ENCODE peak calls at places on chromosomes 16 and 17, in six cellular contexts. F is fibroblast of lung, W is Caco-2, P is heart right ventricle, M is OCI-LY7, B is posterior vena cava. K is an unnamed sample.

GRCh38 chr17:28725660-28726395 is at the start of gene TLCD1:
- DNase-seq in M (peak), B (peak), P (peak), W (peak), F (peak), K (peak)

GRCh38 chr16:78642621-78643285 is 543.3 kb downstream of the WWOX start:
- DNase-seq in W (no peak), B (no peak), F (no peak), P (no peak), M (no peak), K (no peak)

GRCh38 chr17:1031711-1032110 is 34.8 kb downstream of the TIMM22 start:
- DNase-seq in M (no peak), P (peak), W (no peak), B (no peak), F (peak), K (peak)

GRCh38 chr17:38560503-38561318 is 45.0 kb downstream of the SRCIN1 start:
- DNase-seq in M (no peak), B (no peak), F (peak), P (no peak), W (no peak), K (peak)

GRCh38 chr16:55062446-55062845 is 131.8 kb downstream of the IRX5 start:
- DNase-seq in W (no peak), P (no peak), M (no peak), F (no peak), B (no peak), K (peak)

GRCh38 chr16:68743664-68744063 is 6.6 kb downstream of the CDH1 start:
- DNase-seq in W (no peak), P (no peak), F (no peak), M (no peak), B (no peak), K (no peak)

GRCh38 chr16:89581045-89581695 is 5.6 kb downstream of the CPNE7 start:
- DNase-seq in P (no peak), M (no peak), F (peak), B (no peak), W (no peak), K (peak)

GRCh38 chr17:28227278-28228108 is 91.5 kb upstream of the TMEM97 start:
- DNase-seq in P (peak), F (peak), M (no peak), W (peak), B (peak), K (peak)

GRCh38 chr17:74573169-74573568 is 5.9 kb upstream of the CD300H start:
- DNase-seq in B (no peak), P (no peak), W (no peak), M (no peak), F (no peak), K (no peak)

GRCh38 chr16:89274561-89275283 is 57.2 kb downstream of the ZNF778 start:
- DNase-seq in F (no peak), P (no peak), W (no peak), M (no peak), B (no peak), K (no peak)

GRCh38 chr16:73337371-73337770 is 289.4 kb upstream of the ZFHX3 start:
- DNase-seq in W (no peak), B (no peak), P (no peak), F (no peak), M (no peak), K (no peak)

GRCh38 chr16:89505204-89506112 is 2.7 kb upstream of the SPG7 start:
- DNase-seq in F (peak), M (peak), W (no peak), P (peak), B (peak), K (peak)

GRCh38 chr17:29615048-29615385 is 7.7 kb downstream of the CORO6 start:
- DNase-seq in W (no peak), F (peak), B (peak), M (no peak), P (no peak), K (peak)